ENCODE peak calls at places on chromosomes 4 and X, in four cellular contexts. Y is neuronal stem cell, H is mesenchymal stem cell, P is mesendoderm. T is an unnamed sample.

GRCh38 chrX:33211356-33212254 is at the start of gene DMD:
- DNase-seq in H (peak; percentile 71), P (peak; percentile 55), Y (no peak), T (no peak)

GRCh38 chr4:54659213-54660144 is 1.7 kb downstream of the KIT start:
- DNase-seq in H (peak; percentile 28), Y (peak; percentile 37), P (peak; percentile 28), T (no peak)

GRCh38 chrX:129318375-129318774 is 204.9 kb downstream of the SMARCA1 start:
- DNase-seq in H (peak; percentile 27), P (peak; percentile 15), Y (no peak), T (peak; percentile 53)

GRCh38 chr4:3291969-3292570 is 751 bp upstream of the RGS12 start:
- DNase-seq in H (peak; percentile 62), P (peak; percentile 42), Y (no peak), T (peak; percentile 12)

GRCh38 chrX:108437789-108438623 is at the start of gene COL4A6:
- DNase-seq in P (peak; percentile 77), H (peak; percentile 37), Y (peak; percentile 45), T (no peak)

GRCh38 chr4:23934915-23935314 is 45.1 kb upstream of the PPARGC1A start:
- DNase-seq in H (peak; percentile 85), Y (no peak), P (peak; percentile 93), T (no peak)

GRCh38 chrX:67635424-67635823 is 91.6 kb downstream of the AR start:
- DNase-seq in H (no peak), P (no peak), Y (no peak), T (no peak)

GRCh38 chrX:101759000-101759399 is 99.3 kb upstream of the ARMCX2 start:
- DNase-seq in Y (peak; percentile 52), P (peak; percentile 92), H (peak; percentile 52), T (peak; percentile 10)

GRCh38 chr4:83320548-83320947 is 14.1 kb downstream of the HPSE start:
- DNase-seq in H (peak; percentile 22), P (no peak), Y (no peak), T (peak; percentile 31)

GRCh38 chr4:158630893-158631292 is 40.8 kb downstream of the C4orf46 start:
- DNase-seq in H (no peak), P (no peak), Y (no peak), T (no peak)

GRCh38 chr4:144816668-144817067 is 170.7 kb downstream of the HHIP start:
- DNase-seq in P (no peak), Y (no peak), H (no peak), T (no peak)

GRCh38 chrX:73916931-73917657 is 354.1 kb downstream of the CHIC1 start:
- DNase-seq in Y (peak; percentile 20), H (peak; percentile 81), P (peak; percentile 92), T (peak; percentile 0)

GRCh38 chr4:7068279-7068842 is 497 bp upstream of the GRPEL1 start:
- DNase-seq in Y (no peak), H (no peak), P (no peak), T (no peak)

GRCh38 chr4:7066493-7066892 is 1.4 kb downstream of the GRPEL1 start:
- DNase-seq in H (no peak), Y (no peak), P (no peak), T (no peak)

GRCh38 chr4:7068883-7069282 is 1.0 kb upstream of the GRPEL1 start:
- DNase-seq in H (peak; percentile 43), P (peak; percentile 54), Y (no peak), T (no peak)

GRCh38 chr4:7067147-7067522 is 729 bp downstream of the GRPEL1 start:
- DNase-seq in H (peak; percentile 79), P (no peak), Y (no peak), T (peak; percentile 57)

DNA sequence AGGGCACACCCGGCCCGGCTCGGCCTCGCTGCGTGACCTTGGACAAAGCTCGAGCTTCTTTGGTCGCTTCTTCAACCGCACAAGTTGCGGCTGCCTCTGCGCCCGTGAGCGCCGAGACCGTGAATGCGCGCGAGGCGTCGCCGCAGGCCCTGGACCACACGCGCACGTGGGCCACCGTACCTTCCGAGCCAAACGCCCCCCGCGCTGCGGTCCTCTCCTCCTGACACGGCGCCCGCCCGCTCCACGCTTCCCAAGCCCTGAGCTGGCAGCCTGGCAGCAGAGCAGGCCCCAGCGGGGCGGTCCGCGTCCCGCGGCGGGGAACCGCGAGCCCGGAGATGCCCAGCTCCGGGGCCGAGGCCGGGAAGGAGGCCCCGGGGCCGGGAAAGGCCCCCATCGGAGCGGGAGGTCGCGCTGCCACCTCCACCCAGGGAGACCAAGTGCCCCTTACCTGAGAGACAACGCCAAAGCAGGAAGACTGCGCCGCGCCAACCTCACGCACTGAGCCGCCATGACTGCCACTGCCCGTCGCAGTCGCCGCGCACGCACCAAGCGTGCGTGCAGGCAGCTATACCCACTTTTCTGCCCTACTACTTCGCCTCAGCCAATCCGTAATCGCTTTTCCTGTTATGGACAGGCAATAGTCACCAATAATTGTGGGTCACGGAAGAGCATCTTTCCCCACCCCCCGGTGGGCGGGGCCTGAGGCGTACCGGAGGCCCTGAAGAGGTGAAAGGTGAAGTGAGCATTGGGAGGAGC is at the start of gene GRPEL1:
- DNase-seq in H (peak; percentile 100), Y (peak; percentile 100), P (peak; percentile 100), T (peak; percentile 100)
- H2BK5ac ChIP-seq in H (peak within 1 kb of the TSS; percentile 63), Y (peak within 1 kb of the TSS; percentile 30), P (no peak within 1 kb of the TSS), T (peak within 1 kb of the TSS; percentile 77)

GRCh38 chr4:95129708-95130343 is 372.1 kb downstream of the BMPR1B start:
- DNase-seq in Y (no peak), H (peak; percentile 99), P (peak; percentile 33), T (peak; percentile 80)
- H3K18ac ChIP-seq in Y (no peak overlapping the region), H (peak overlapping the region; percentile 62), P (peak overlapping the region; percentile 60), T (no peak overlapping the region)

DNA sequence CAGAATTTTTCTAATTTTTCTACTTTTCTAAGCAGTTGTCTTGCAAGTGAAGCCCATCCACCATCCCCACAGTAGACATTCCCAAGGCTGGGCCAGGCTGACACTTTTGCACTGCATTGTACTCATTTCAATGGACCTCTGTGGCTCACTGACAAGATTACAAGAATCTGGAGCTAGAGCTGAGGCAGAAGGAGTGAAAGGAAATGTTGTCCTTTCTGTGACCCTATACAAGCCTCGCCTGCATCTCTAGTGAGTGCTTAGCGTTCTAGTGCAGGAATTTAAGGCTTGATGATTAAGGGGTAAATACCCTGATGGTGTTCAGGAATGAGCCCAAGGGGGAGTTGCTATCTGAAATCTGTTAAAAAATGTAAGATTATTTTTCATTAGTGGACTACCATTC is 6.3 kb downstream of the MAGED1 start:
- DNase-seq in H (no peak), Y (no peak), P (no peak), T (peak; percentile 71)
- H2BK5ac ChIP-seq in H (no peak overlapping the region), Y (no peak overlapping the region), P (no peak overlapping the region), T (no peak overlapping the region)

GRCh38 chr4:133559987-133560386 is 410.9 kb downstream of the PCDH10 start:
- DNase-seq in H (no peak), P (no peak), Y (no peak), T (no peak)
- H3K18ac ChIP-seq in H (no peak overlapping the region), P (no peak overlapping the region), Y (peak overlapping the region; percentile 81), T (no peak overlapping the region)

GRCh38 chr4:172986114-172986513 is 182.5 kb upstream of the GALNT7 start:
- DNase-seq in P (no peak), Y (no peak), H (no peak), T (no peak)

GRCh38 chr4:172980178-172980577 is 188.4 kb upstream of the GALNT7 start:
- DNase-seq in P (no peak), Y (no peak), H (no peak), T (no peak)

GRCh38 chr4:172985552-172985951 is 183.1 kb upstream of the GALNT7 start:
- DNase-seq in P (no peak), Y (no peak), H (no peak), T (no peak)

GRCh38 chr4:172982151-172982590 is 186.4 kb upstream of the GALNT7 start:
- DNase-seq in P (no peak), H (peak; percentile 70), Y (no peak), T (peak; percentile 48)

GRCh38 chr4:172983014-172983413 is 185.6 kb upstream of the GALNT7 start:
- DNase-seq in H (no peak), Y (no peak), P (no peak), T (peak; percentile 96)
- H2BK5ac ChIP-seq in H (no peak overlapping the region), Y (no peak overlapping the region), P (no peak overlapping the region), T (no peak overlapping the region)

GRCh38 chr4:88659061-88659889 is 38.4 kb downstream of the NAP1L5 start:
- DNase-seq in P (peak; percentile 78), Y (peak; percentile 18), H (peak; percentile 70), T (peak; percentile 99)
- H3K18ac ChIP-seq in P (no peak overlapping the region), Y (no peak overlapping the region), H (peak overlapping the region; percentile 39), T (no peak overlapping the region)

GRCh38 chrX:46567388-46567787 is 6.2 kb upstream of the CHST7 start:
- DNase-seq in H (no peak), Y (no peak), P (no peak), T (no peak)
- H2BK5ac ChIP-seq in H (no peak overlapping the region), Y (no peak overlapping the region), P (no peak overlapping the region), T (no peak overlapping the region)

GRCh38 chr4:40261246-40262078 is 64.6 kb downstream of the RHOH start:
- DNase-seq in P (peak; percentile 69), Y (no peak), H (no peak), T (no peak)

GRCh38 chr4:40255722-40256281 is 59.0 kb downstream of the RHOH start:
- DNase-seq in Y (no peak), H (peak; percentile 99), P (no peak), T (peak; percentile 55)

GRCh38 chr4:40256329-40256728 is 59.5 kb downstream of the RHOH start:
- DNase-seq in H (no peak), Y (no peak), P (no peak), T (no peak)

GRCh38 chr4:40262079-40262528 is 65.3 kb downstream of the RHOH start:
- DNase-seq in Y (no peak), P (peak; percentile 71), H (no peak), T (no peak)

DNA sequence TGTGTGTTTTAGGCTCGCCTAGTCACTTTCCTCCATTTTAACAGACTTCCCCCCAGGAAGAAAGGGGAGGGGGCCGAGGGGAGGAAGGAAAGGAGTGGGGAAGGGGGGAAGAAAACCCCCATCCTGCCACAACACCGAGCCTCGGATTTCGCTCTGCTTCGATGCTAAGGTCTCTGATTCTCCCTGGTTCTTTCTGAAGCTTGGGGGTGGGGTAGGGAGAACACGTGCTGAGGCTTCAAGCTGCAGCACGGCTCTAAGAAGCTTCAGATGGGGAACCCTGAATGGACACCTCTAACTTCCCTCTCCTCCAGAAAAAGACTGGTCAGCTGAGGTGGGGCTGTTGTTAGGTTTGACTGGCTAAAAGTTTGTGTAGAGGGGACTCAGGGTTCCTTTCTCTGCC is 61.8 kb downstream of the RHOH start:
- DNase-seq in H (no peak), Y (no peak), P (no peak), T (no peak)
- H3K18ac ChIP-seq in H (no peak overlapping the region), Y (no peak overlapping the region), P (peak overlapping the region; percentile 2), T (no peak overlapping the region)

DNA sequence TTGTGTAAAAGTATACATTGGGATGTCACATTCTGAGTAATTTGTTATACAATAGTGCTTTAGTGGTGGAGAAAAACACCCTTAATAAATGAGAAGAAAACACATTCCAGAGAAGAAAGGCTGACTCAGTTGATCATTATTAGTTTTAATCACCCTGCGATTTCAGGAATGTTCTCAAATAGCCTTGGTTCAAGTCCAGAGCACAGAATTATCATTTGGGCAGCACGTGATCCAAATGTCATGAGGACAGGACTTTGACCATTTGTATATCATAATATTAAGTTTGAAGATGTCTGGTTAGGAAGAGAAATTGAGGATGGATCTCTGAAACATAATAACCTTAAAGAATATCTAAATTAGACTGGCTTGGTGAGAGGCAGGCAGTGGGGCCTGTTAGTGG is 1434.3 kb upstream of the TENM3 start:
- DNase-seq in H (no peak), P (no peak), Y (no peak), T (no peak)
- H2BK5ac ChIP-seq in H (no peak overlapping the region), P (no peak overlapping the region), Y (no peak overlapping the region), T (no peak overlapping the region)